ENCODE peak calls at places on chromosomes 12 and 14, in four cellular contexts. I is lower leg skin, W is choroid plexus epithelial cell, Q is retinal pigment epithelial cell. T is an unnamed sample.

GRCh38 chr12:57756406-57757341 is 1.8 kb downstream of the MARCHF9 start:
- DNase-seq in W (peak; percentile 41), Q (no peak), I (no peak), T (peak; percentile 90)

GRCh38 chr14:99775351-99775750 is 17.9 kb upstream of the EML1 start:
- DNase-seq in Q (no peak), I (no peak), W (no peak), T (no peak)

GRCh38 chr12:88895634-88896033 is 315.4 kb upstream of the KITLG start:
- DNase-seq in I (no peak), Q (no peak), W (no peak), T (no peak)

GRCh38 chr12:129788506-129788905 is 115.3 kb downstream of the TMEM132D start:
- DNase-seq in I (no peak), W (peak; percentile 59), Q (peak; percentile 20), T (no peak)

GRCh38 chr12:124422142-124422569 is 127.3 kb downstream of the RFLNA start:
- DNase-seq in W (no peak), I (peak; percentile 50), Q (no peak), T (no peak)

GRCh38 chr12:15634010-15634676 is 155.0 kb downstream of the EPS8 start:
- DNase-seq in W (peak; percentile 72), Q (no peak), I (no peak), T (no peak)

GRCh38 chr12:64796205-64796845 is 28.1 kb upstream of the TBC1D30 start:
- DNase-seq in W (peak; percentile 97), Q (peak; percentile 71), I (peak; percentile 79), T (peak; percentile 65)

GRCh38 chr12:43111608-43112007 is 440.4 kb downstream of the ADAMTS20 start:
- DNase-seq in Q (peak; percentile 55), I (no peak), W (no peak), T (no peak)

GRCh38 chr12:54624316-54625279 is 10.1 kb downstream of the LACRT start:
- DNase-seq in I (no peak), W (peak; percentile 52), Q (no peak), T (no peak)

GRCh38 chr12:89695830-89696229 is 12.8 kb downstream of the ATP2B1 start:
- DNase-seq in I (no peak), W (no peak), Q (no peak), T (no peak)

GRCh38 chr12:15527201-15527782 is 205.0 kb downstream of the PTPRO start:
- DNase-seq in Q (no peak), I (no peak), W (peak; percentile 55), T (no peak)

GRCh38 chr12:116910645-116911449 is at the start of gene FBXW8:
- DNase-seq in Q (no peak), I (peak; percentile 31), W (peak; percentile 72), T (peak; percentile 87)

GRCh38 chr14:91929700-91930099 is 17.8 kb downstream of the FBLN5 start:
- DNase-seq in I (no peak), W (peak; percentile 33), Q (no peak), T (no peak)

GRCh38 chr12:86229772-86230171 is 26.4 kb downstream of the MGAT4C start:
- DNase-seq in Q (no peak), W (no peak), I (no peak), T (no peak)

GRCh38 chr12:93707836-93708235 is 30.7 kb downstream of the CRADD start:
- DNase-seq in Q (no peak), I (no peak), W (peak; percentile 38), T (no peak)

GRCh38 chr12:53096089-53096741 is 1.3 kb upstream of the IGFBP6 start:
- DNase-seq in Q (no peak), W (peak; percentile 25), I (peak; percentile 85), T (no peak)

GRCh38 chr14:83867871-83868270 is 1662.1 kb upstream of the FLRT2 start:
- DNase-seq in W (peak; percentile 56), Q (no peak), I (no peak), T (no peak)

GRCh38 chr12:84508943-84509342 is 403.7 kb downstream of the SLC6A15 start:
- DNase-seq in I (no peak), W (peak; percentile 16), Q (no peak), T (no peak)

GRCh38 chr12:84506317-84506716 is 406.3 kb downstream of the SLC6A15 start:
- DNase-seq in W (no peak), I (no peak), Q (no peak), T (no peak)

GRCh38 chr12:84512751-84513150 is 399.8 kb downstream of the SLC6A15 start:
- DNase-seq in W (peak; percentile 18), Q (no peak), I (no peak), T (no peak)

GRCh38 chr12:84507914-84508313 is 404.7 kb downstream of the SLC6A15 start:
- DNase-seq in Q (no peak), I (no peak), W (peak; percentile 1), T (no peak)

GRCh38 chr12:84508325-84508861 is 404.2 kb downstream of the SLC6A15 start:
- DNase-seq in I (no peak), W (peak; percentile 78), Q (peak; percentile 15), T (no peak)
- TF ChIP-seq CTCF in I (no peak), W (peak; percentile 67), Q (peak; percentile 64), T (no peak)

GRCh38 chr14:46048127-46048526 is 603.5 kb downstream of the RPL10L start:
- DNase-seq in I (no peak), Q (no peak), W (peak; percentile 20), T (peak; percentile 2)
- TF ChIP-seq CTCF in I (no peak), Q (peak; percentile 44), W (peak; percentile 61), T (no peak)

GRCh38 chr12:48978291-48978740 is at the start of gene WNT1:
- DNase-seq in I (no peak), Q (no peak), W (no peak), T (no peak)
- TF ChIP-seq CTCF in I (no peak), Q (no peak), W (no peak), T (no peak)

GRCh38 chr14:74038015-74038859 is 19.1 kb downstream of the BBOF1 start:
- DNase-seq in Q (peak; percentile 23), I (no peak), W (peak; percentile 78), T (peak; percentile 50)
- TF ChIP-seq CTCF in Q (peak; percentile 60), I (no peak), W (peak; percentile 56), T (peak; percentile 32)